ENCODE peak calls at places on chromosomes 1 and 21, in four cellular contexts. X is HS-5, Y is NCI-H1417, J is T follicular helper cell. L is an unnamed sample.

GRCh38 chr1:48853006-48853405 is 76.3 kb upstream of the BEND5 start:
- DNase-seq in X (peak; percentile 61), Y (no peak), J (no peak), L (peak; percentile 4)

GRCh38 chr1:35768350-35769187 is 1.2 kb downstream of the CLSPN start:
- DNase-seq in X (no peak), Y (peak; percentile 50), J (no peak), L (no peak)

GRCh38 chr1:221887758-221888157 is 145.9 kb upstream of the DUSP10 start:
- DNase-seq in X (no peak), Y (no peak), J (no peak), L (no peak)

GRCh38 chr1:225896937-225897549 is 8.1 kb upstream of the LEFTY1 start:
- DNase-seq in X (no peak), Y (peak; percentile 25), J (peak; percentile 71), L (no peak)

GRCh38 chr21:41706263-41706639 is 60.6 kb downstream of the RIPK4 start:
- DNase-seq in X (no peak), Y (no peak), J (no peak), L (no peak)

GRCh38 chr1:45913183-45913924 is 109.9 kb downstream of the MAST2 start:
- DNase-seq in X (no peak), Y (no peak), J (no peak), L (no peak)

GRCh38 chr1:110370827-110371226 is 20.0 kb downstream of the SLC16A4 start:
- DNase-seq in X (peak; percentile 33), Y (no peak), J (no peak), L (no peak)

GRCh38 chr1:96352733-96353132 is 368.9 kb upstream of the PTBP2 start:
- DNase-seq in X (no peak), Y (no peak), J (no peak), L (no peak)

GRCh38 chr1:231187556-231187955 is 25.7 kb downstream of the TRIM67 start:
- DNase-seq in X (no peak), Y (no peak), J (no peak), L (peak; percentile 70)

GRCh38 chr1:174692313-174692712 is 244.5 kb downstream of the GPR52 start:
- DNase-seq in X (no peak), Y (no peak), J (no peak), L (no peak)

GRCh38 chr21:42672699-42673458 is 19.5 kb downstream of the PDE9A start:
- DNase-seq in X (no peak), Y (peak; percentile 38), J (no peak), L (no peak)

GRCh38 chr21:41627428-41627827 is 119.5 kb upstream of the TMPRSS2 start:
- DNase-seq in X (peak; percentile 52), Y (no peak), J (no peak), L (no peak)

GRCh38 chr1:204348722-204349121 is 11.0 kb downstream of the PLEKHA6 start:
- DNase-seq in X (no peak), Y (peak; percentile 63), J (no peak), L (no peak)

GRCh38 chr1:20624709-20625108 is 8.5 kb upstream of the PINK1 start:
- DNase-seq in X (no peak), Y (no peak), J (no peak), L (no peak)

GRCh38 chr1:153550398-153550758 is 1.3 kb upstream of the S100A3 start:
- DNase-seq in X (no peak), Y (no peak), J (no peak), L (no peak)

GRCh38 chr1:226558293-226558692 is 9.7 kb downstream of the STUM start:
- DNase-seq in X (no peak), Y (no peak), J (no peak), L (no peak)

GRCh38 chr1:9625761-9626160 is 25.8 kb upstream of the PIK3CD start:
- DNase-seq in X (no peak), Y (no peak), J (no peak), L (no peak)

GRCh38 chr1:3312894-3313578 is 141.4 kb upstream of the ARHGEF16 start:
- DNase-seq in X (peak; percentile 94), Y (no peak), J (no peak), L (peak; percentile 59)

GRCh38 chr1:94079056-94079990 is 41.6 kb downstream of the ABCA4 start:
- DNase-seq in X (no peak), Y (peak; percentile 76), J (no peak), L (no peak)

GRCh38 chr1:19432943-19433609 is 52.3 kb downstream of the CAPZB start:
- DNase-seq in X (no peak), Y (peak; percentile 4), J (no peak), L (no peak)

GRCh38 chr1:47906466-47907191 is 90.6 kb downstream of the TRABD2B start:
- DNase-seq in X (no peak), Y (no peak), J (no peak), L (no peak)

GRCh38 chr1:52158218-52158617 is 16.3 kb downstream of the ZFYVE9 start:
- DNase-seq in X (no peak), Y (no peak), J (no peak), L (no peak)

GRCh38 chr1:54016343-54017282 is 1.4 kb downstream of the LDLRAD1 start:
- DNase-seq in X (peak; percentile 9), Y (peak; percentile 69), J (no peak), L (no peak)

GRCh38 chr1:225343618-225344017 is 84.2 kb downstream of the LBR start:
- DNase-seq in X (no peak), Y (peak; percentile 37), J (no peak), L (no peak)

GRCh38 chr1:168093616-168094015 is 43.1 kb downstream of the GPR161 start:
- DNase-seq in X (no peak), Y (no peak), J (no peak), L (no peak)

GRCh38 chr21:26449161-26449560 is 123.9 kb downstream of the CYYR1 start:
- DNase-seq in X (no peak), Y (peak; percentile 27), J (no peak), L (no peak)

GRCh38 chr1:39576016-39576657 is 453 bp downstream of the PABPC4 start:
- DNase-seq in X (no peak), Y (peak; percentile 73), J (no peak), L (no peak)

GRCh38 chr21:29166853-29167252 is 36.4 kb downstream of the MAP3K7CL start:
- DNase-seq in X (no peak), Y (no peak), J (no peak), L (no peak)

GRCh38 chr21:41112740-41113692 is 54.9 kb upstream of the BACE2 start:
- DNase-seq in X (no peak), Y (peak; percentile 19), J (no peak), L (no peak)

GRCh38 chr1:31782766-31783410 is 18.7 kb upstream of the ADGRB2 start:
- DNase-seq in X (no peak), Y (no peak), J (no peak), L (no peak)

GRCh38 chr21:35208810-35209517 is 159.9 kb upstream of the RUNX1 start:
- DNase-seq in X (no peak), Y (no peak), J (no peak), L (no peak)

GRCh38 chr1:9593492-9594465 is 5.1 kb downstream of the TMEM201 start:
- DNase-seq in X (no peak), Y (peak; percentile 97), J (no peak), L (no peak)

L was measured in occipital lobe.